ENCODE peak calls at places on chromosomes 1 and 21, in five cellular contexts. One of them, this sample, is unnamed.
A peak's percentile ranks its signal among the peaks of the same experiment; 100 is the strongest.

GRCh38 chr1:17011439-17012307 is at the start of gene ATP13A2:
- DNase-seq in HuH-7: peak; percentile 91
- DNase-seq in activated effector memory CD4-positive, alpha-beta T cell treated with anti-CD3 and anti-CD28 coated beads, Interleukin-2, amount 50 U/mL, for 16 hours: peak; percentile 94
- DNase-seq in mammary epithelial cell: peak; percentile 81
- DNase-seq in NCI-H510A treated with DMSO at 0.1 percent for 48 hours: peak; percentile 62
- DNase-seq in this sample: peak; percentile 69

GRCh38 chr1:67580671-67581403 is 104.2 kb upstream of the GADD45A start:
- DNase-seq in mammary epithelial cell: peak; percentile 70
- DNase-seq in NCI-H510A treated with DMSO at 0.1 percent for 48 hours: no peak
- DNase-seq in activated effector memory CD4-positive, alpha-beta T cell treated with anti-CD3 and anti-CD28 coated beads, Interleukin-2, amount 50 U/mL, for 16 hours: no peak
- DNase-seq in HuH-7: no peak
- DNase-seq in this sample: peak; percentile 87

GRCh38 chr1:47450606-47451005 is 12.8 kb downstream of the FOXD2 start:
- DNase-seq in activated effector memory CD4-positive, alpha-beta T cell treated with anti-CD3 and anti-CD28 coated beads, Interleukin-2, amount 50 U/mL, for 16 hours: no peak
- DNase-seq in HuH-7: no peak
- DNase-seq in mammary epithelial cell: no peak
- DNase-seq in NCI-H510A treated with DMSO at 0.1 percent for 48 hours: no peak
- DNase-seq in this sample: no peak

GRCh38 chr1:145706282-145706681 is 886 bp downstream of the PDZK1 start:
- DNase-seq in mammary epithelial cell: peak; percentile 94
- DNase-seq in HuH-7: no peak
- DNase-seq in NCI-H510A treated with DMSO at 0.1 percent for 48 hours: no peak
- DNase-seq in activated effector memory CD4-positive, alpha-beta T cell treated with anti-CD3 and anti-CD28 coated beads, Interleukin-2, amount 50 U/mL, for 16 hours: no peak
- DNase-seq in this sample: peak; percentile 98

GRCh38 chr1:155175281-155175926 is 1.8 kb downstream of the TRIM46 start:
- DNase-seq in HuH-7: no peak
- DNase-seq in NCI-H510A treated with DMSO at 0.1 percent for 48 hours: no peak
- DNase-seq in mammary epithelial cell: no peak
- DNase-seq in activated effector memory CD4-positive, alpha-beta T cell treated with anti-CD3 and anti-CD28 coated beads, Interleukin-2, amount 50 U/mL, for 16 hours: peak; percentile 61
- DNase-seq in this sample: no peak

GRCh38 chr21:44375281-44375651 is 21.8 kb downstream of the TRPM2 start:
- DNase-seq in mammary epithelial cell: no peak
- DNase-seq in HuH-7: no peak
- DNase-seq in NCI-H510A treated with DMSO at 0.1 percent for 48 hours: no peak
- DNase-seq in activated effector memory CD4-positive, alpha-beta T cell treated with anti-CD3 and anti-CD28 coated beads, Interleukin-2, amount 50 U/mL, for 16 hours: peak; percentile 58
- DNase-seq in this sample: no peak

GRCh38 chr1:214454619-214455396 is 96.6 kb downstream of the PTPN14 start:
- DNase-seq in NCI-H510A treated with DMSO at 0.1 percent for 48 hours: no peak
- DNase-seq in mammary epithelial cell: peak; percentile 75
- DNase-seq in activated effector memory CD4-positive, alpha-beta T cell treated with anti-CD3 and anti-CD28 coated beads, Interleukin-2, amount 50 U/mL, for 16 hours: no peak
- DNase-seq in HuH-7: no peak
- DNase-seq in this sample: peak; percentile 73

GRCh38 chr1:171814692-171815091 is 26.6 kb upstream of the DNM3 start:
- DNase-seq in NCI-H510A treated with DMSO at 0.1 percent for 48 hours: no peak
- DNase-seq in mammary epithelial cell: no peak
- DNase-seq in HuH-7: no peak
- DNase-seq in activated effector memory CD4-positive, alpha-beta T cell treated with anti-CD3 and anti-CD28 coated beads, Interleukin-2, amount 50 U/mL, for 16 hours: no peak
- DNase-seq in this sample: no peak

GRCh38 chr1:88327391-88328267 is 356.4 kb upstream of the PKN2 start:
- DNase-seq in mammary epithelial cell: peak; percentile 75
- DNase-seq in activated effector memory CD4-positive, alpha-beta T cell treated with anti-CD3 and anti-CD28 coated beads, Interleukin-2, amount 50 U/mL, for 16 hours: no peak
- DNase-seq in HuH-7: no peak
- DNase-seq in NCI-H510A treated with DMSO at 0.1 percent for 48 hours: peak; percentile 39
- DNase-seq in this sample: peak; percentile 93

GRCh38 chr21:34274001-34274400 is 89.8 kb upstream of the KCNE2 start:
- DNase-seq in NCI-H510A treated with DMSO at 0.1 percent for 48 hours: no peak
- DNase-seq in mammary epithelial cell: peak; percentile 28
- DNase-seq in activated effector memory CD4-positive, alpha-beta T cell treated with anti-CD3 and anti-CD28 coated beads, Interleukin-2, amount 50 U/mL, for 16 hours: no peak
- DNase-seq in HuH-7: no peak
- DNase-seq in this sample: peak; percentile 42

GRCh38 chr1:232940262-232940661 is 10.1 kb upstream of the NTPCR start:
- DNase-seq in mammary epithelial cell: no peak
- DNase-seq in NCI-H510A treated with DMSO at 0.1 percent for 48 hours: no peak
- DNase-seq in activated effector memory CD4-positive, alpha-beta T cell treated with anti-CD3 and anti-CD28 coated beads, Interleukin-2, amount 50 U/mL, for 16 hours: no peak
- DNase-seq in HuH-7: no peak
- DNase-seq in this sample: no peak

GRCh38 chr1:22712502-22713271 is 2.0 kb downstream of the EPHB2 start:
- DNase-seq in mammary epithelial cell: no peak
- DNase-seq in activated effector memory CD4-positive, alpha-beta T cell treated with anti-CD3 and anti-CD28 coated beads, Interleukin-2, amount 50 U/mL, for 16 hours: peak; percentile 79
- DNase-seq in NCI-H510A treated with DMSO at 0.1 percent for 48 hours: no peak
- DNase-seq in HuH-7: no peak
- DNase-seq in this sample: peak; percentile 19

GRCh38 chr1:242245255-242245654 is 246.4 kb upstream of the MAP1LC3C start:
- DNase-seq in NCI-H510A treated with DMSO at 0.1 percent for 48 hours: no peak
- DNase-seq in mammary epithelial cell: no peak
- DNase-seq in activated effector memory CD4-positive, alpha-beta T cell treated with anti-CD3 and anti-CD28 coated beads, Interleukin-2, amount 50 U/mL, for 16 hours: no peak
- DNase-seq in HuH-7: no peak
- DNase-seq in this sample: no peak

GRCh38 chr1:154463512-154463990 is 38.5 kb upstream of the TDRD10 start:
- DNase-seq in HuH-7: no peak
- DNase-seq in NCI-H510A treated with DMSO at 0.1 percent for 48 hours: no peak
- DNase-seq in activated effector memory CD4-positive, alpha-beta T cell treated with anti-CD3 and anti-CD28 coated beads, Interleukin-2, amount 50 U/mL, for 16 hours: peak; percentile 88
- DNase-seq in mammary epithelial cell: no peak
- DNase-seq in this sample: no peak

This sample was measured in bronchial epithelial cell.